ENCODE peak calls at places on chromosomes 11 and 22, in six cellular contexts. B is HCT116, T is H1, D is GM12878, R is HepG2, W is K562. S is an unnamed sample.

GRCh38 chr11:71086687-71087258 is 165.6 kb downstream of the SHANK2 start:
- DNase-seq in D (no peak), W (peak; percentile 30), B (no peak), R (peak; percentile 34), T (peak; percentile 78), S (peak; percentile 42)

GRCh38 chr11:13718394-13718793 is 49.9 kb downstream of the FAR1 start:
- DNase-seq in T (no peak), B (no peak), D (no peak), R (no peak), W (no peak), S (no peak)

GRCh38 chr11:20015101-20015500 is 145.2 kb downstream of the DBX1 start:
- DNase-seq in D (no peak), T (no peak), R (no peak), W (no peak), B (no peak), S (no peak)

GRCh38 chr11:19674420-19674819 is 38.2 kb upstream of the NAV2 start:
- DNase-seq in R (no peak), W (no peak), T (no peak), D (no peak), B (no peak), S (no peak)

GRCh38 chr11:130418210-130418609 is 10.2 kb downstream of the ADAMTS8 start:
- DNase-seq in B (no peak), R (no peak), W (no peak), D (no peak), T (no peak), S (no peak)

GRCh38 chr22:19679476-19680099 is 34.7 kb upstream of the SEPTIN5 start:
- DNase-seq in R (no peak), D (no peak), W (peak; percentile 99), T (peak; percentile 96), B (no peak), S (no peak)

GRCh38 chr22:31271026-31271425 is 21.3 kb downstream of the PIK3IP1 start:
- DNase-seq in B (no peak), D (no peak), R (no peak), T (no peak), W (no peak), S (no peak)

GRCh38 chr11:1564535-1565172 is 7.4 kb downstream of the DUSP8 start:
- DNase-seq in T (peak; percentile 90), D (no peak), B (no peak), R (no peak), W (peak; percentile 92), S (peak; percentile 61)

GRCh38 chr22:41092847-41093371 is 517 bp downstream of the EP300 start:
- DNase-seq in D (no peak), B (no peak), W (no peak), T (peak; percentile 59), R (peak; percentile 15), S (no peak)

GRCh38 chr22:46993626-46994025 is 231.2 kb downstream of the TBC1D22A start:
- DNase-seq in B (no peak), R (no peak), T (no peak), W (no peak), D (no peak), S (no peak)

GRCh38 chr11:32136654-32137053 is 45.8 kb downstream of the RCN1 start:
- DNase-seq in D (no peak), W (no peak), R (no peak), B (no peak), T (no peak), S (no peak)

GRCh38 chr11:77776455-77776854 is 44.1 kb downstream of the RSF1 start:
- DNase-seq in W (peak; percentile 21), R (peak; percentile 29), T (no peak), B (peak; percentile 19), D (no peak), S (no peak)

GRCh38 chr11:131422491-131422890 is 52.1 kb downstream of the NTM start:
- DNase-seq in T (no peak), W (no peak), R (no peak), D (no peak), B (no peak), S (no peak)

GRCh38 chr11:103395612-103396011 is 286.4 kb downstream of the DYNC2H1 start:
- DNase-seq in R (peak; percentile 1), D (no peak), W (no peak), B (no peak), T (no peak), S (no peak)

GRCh38 chr11:95289378-95289777 is 58.4 kb upstream of the SESN3 start:
- DNase-seq in T (no peak), W (no peak), D (no peak), B (peak; percentile 8), R (no peak), S (no peak)

GRCh38 chr11:1219446-1219835 is 3.4 kb upstream of the MUC5B start:
- DNase-seq in T (no peak), B (no peak), D (no peak), W (no peak), R (no peak), S (no peak)

DNA sequence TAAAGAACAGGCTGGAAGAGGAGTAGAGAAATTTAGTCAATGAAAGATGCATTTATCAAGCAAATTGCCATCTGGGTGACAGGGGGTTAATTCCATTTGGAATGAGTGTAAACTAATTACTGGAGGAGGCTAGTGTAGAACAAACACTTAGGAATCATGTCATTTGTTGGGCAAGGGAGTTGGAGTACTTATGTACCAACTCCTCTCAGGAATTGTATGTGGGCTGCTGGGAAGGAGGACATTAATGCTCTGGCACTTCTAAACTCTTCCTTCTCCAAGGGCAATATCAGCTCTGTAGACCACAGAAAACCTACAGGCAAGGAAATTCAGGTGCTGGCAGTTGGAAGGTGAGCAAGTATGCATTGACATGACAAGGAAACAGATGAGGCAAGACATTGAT is 141.0 kb downstream of the MSANTD4 start:
- DNase-seq in W (no peak), D (no peak), B (no peak), T (no peak), R (no peak), S (no peak)
- TF ChIP-seq ZNF274 in W (no peak), D (no peak), B (no peak), T (no peak), R (no peak), S (no peak)

GRCh38 chr11:120104041-120104440 is 33.9 kb downstream of the TRIM29 start:
- DNase-seq in D (no peak), W (no peak), T (no peak), B (no peak), R (no peak), S (no peak)
- TF ChIP-seq ZNF274 in D (no peak), W (no peak), T (no peak), B (no peak), R (no peak), S (no peak)

GRCh38 chr11:79436911-79437273 is 3.9 kb downstream of the TENM4 start:
- DNase-seq in T (peak; percentile 49), D (no peak), B (no peak), W (no peak), R (no peak), S (no peak)

GRCh38 chr11:79437981-79438630 is 2.7 kb downstream of the TENM4 start:
- DNase-seq in W (no peak), T (no peak), R (no peak), B (no peak), D (no peak), S (no peak)

GRCh38 chr11:79438631-79439429 is 2.0 kb downstream of the TENM4 start:
- DNase-seq in W (no peak), D (no peak), R (no peak), B (no peak), T (peak; percentile 73), S (no peak)

GRCh38 chr11:79439430-79439892 is 1.4 kb downstream of the TENM4 start:
- DNase-seq in B (no peak), W (no peak), D (no peak), T (no peak), R (no peak), S (no peak)

DNA sequence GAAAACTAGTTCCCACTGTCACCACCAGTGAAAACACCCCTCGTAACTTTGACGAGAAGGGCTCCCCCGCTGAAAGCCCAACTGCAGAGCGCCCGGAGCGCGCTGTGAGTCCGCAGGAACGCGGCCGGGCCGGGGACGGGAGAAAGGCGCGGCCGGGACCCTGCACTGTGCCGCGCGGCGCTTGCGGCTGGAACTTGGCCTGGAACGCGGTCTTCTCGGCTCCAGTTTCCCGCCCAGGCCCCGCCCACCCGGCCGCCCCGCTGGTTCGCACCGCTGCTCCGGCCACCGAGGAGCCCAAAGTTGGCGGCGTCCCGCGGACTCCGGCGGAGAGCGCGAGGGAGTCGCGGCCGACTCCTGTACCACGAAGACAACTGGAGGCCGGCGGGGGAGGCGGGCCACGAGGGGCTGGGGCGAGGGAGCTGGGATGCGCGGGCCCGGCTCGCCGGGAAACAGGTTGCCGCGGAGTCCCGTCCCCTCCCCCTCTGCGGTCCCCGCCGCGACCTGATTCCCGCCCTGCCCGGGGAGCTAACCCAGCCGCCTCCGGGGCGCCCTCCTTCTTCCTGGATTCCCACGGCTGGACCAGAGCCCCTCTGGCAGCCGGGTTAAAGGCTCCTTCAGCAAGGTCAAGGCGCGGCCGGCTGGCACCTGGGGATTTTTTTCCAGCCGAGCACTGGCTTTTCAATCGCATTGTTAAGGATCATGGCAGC is 3.4 kb downstream of the TENM4 start:
- DNase-seq in R (no peak), D (no peak), B (no peak), T (peak; percentile 86), W (no peak), S (peak; percentile 48)
- TF ChIP-seq ZNF274 in R (no peak), D (no peak), B (no peak), T (no peak), W (no peak), S (no peak)

GRCh38 chr11:46072172-46072964 is 48.9 kb downstream of the PHF21A start:
- DNase-seq in R (no peak), D (no peak), W (no peak), B (no peak), T (no peak), S (no peak)
- TF ChIP-seq ZNF274 in R (no peak), D (no peak), W (no peak), B (no peak), T (no peak), S (no peak)

DNA sequence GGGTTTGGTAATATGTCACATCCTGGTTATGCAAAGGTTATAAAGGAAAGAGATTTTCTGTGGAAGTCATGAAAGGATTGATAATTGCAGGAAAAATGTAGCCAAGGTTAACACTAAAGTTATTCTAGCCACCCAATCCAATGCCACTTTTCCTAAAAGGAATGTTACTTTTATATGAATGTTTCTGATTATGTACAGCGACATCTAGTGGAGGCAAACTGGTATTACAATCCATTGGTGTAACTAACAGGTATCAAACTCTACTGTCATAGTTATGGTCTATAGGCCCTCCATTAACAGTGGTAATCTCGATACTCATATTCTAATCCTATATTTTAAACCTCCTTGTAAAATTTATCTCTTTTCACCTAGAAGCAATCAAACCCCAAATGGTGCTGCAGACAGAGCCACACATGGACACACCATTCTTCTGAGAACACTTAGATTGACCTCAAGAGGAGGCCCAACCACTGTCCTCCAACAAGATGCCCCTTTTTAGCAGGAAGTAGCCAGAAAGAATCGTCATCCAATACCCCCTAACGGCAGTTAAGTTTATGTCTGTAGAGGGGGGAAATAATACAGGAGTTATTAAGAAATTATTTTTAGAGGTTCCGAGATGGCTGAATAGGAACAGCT is 74.9 kb upstream of the RAG2 start:
- DNase-seq in T (no peak), W (peak; percentile 26), R (peak; percentile 55), B (peak; percentile 38), D (no peak), S (peak; percentile 15)
- TF ChIP-seq ZNF274 in T (no peak), W (no peak), R (no peak), B (no peak), D (no peak), S (no peak)

DNA sequence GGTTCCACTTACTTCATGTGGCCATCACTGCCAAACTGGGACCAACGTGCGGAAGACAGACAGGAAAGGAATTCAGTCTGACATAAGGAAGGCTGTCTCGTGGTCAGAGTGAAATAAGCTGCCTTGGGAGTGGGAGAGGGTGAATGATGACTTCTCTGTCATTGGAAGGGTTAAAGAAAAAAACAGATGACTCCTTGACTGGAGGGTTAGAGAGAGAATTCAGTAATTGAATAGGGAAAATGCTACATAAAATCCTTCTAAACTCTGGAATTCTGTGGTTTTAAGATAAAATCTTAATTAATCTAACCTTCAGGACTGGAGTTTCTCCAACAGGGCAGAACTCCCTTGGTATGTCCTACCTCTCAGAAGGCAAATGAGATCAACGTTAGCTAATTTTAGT is 33.8 kb downstream of the RAB30 start:
- DNase-seq in D (no peak), R (no peak), B (no peak), W (no peak), T (no peak), S (no peak)
- TF ChIP-seq ZNF274 in D (no peak), R (no peak), B (no peak), W (no peak), T (no peak), S (no peak)

S was measured in NT2/D1.